ENCODE peak calls at places on chromosomes 3 and 15, in five cellular contexts. B, Z, H, Y and S are unnamed samples.

GRCh38 chr3:149388001-149388435 is 10.6 kb upstream of the TM4SF1 start:
- DNase-seq in Y (no peak), B (no peak), Z (no peak), H (peak), S (no peak)

GRCh38 chr3:132255041-132255745 is 62.0 kb upstream of the ACP3 start:
- DNase-seq in B (no peak), Z (no peak), Y (no peak), H (peak), S (no peak)

GRCh38 chr15:69653846-69654245 is 201.2 kb downstream of the RPLP1 start:
- DNase-seq in Y (no peak), B (no peak), H (no peak), Z (no peak), S (peak)

GRCh38 chr3:105367406-105368213 is 901 bp downstream of the ALCAM start:
- DNase-seq in Y (peak), Z (peak), H (peak), B (peak), S (peak)

GRCh38 chr3:113261996-113262665 is 50.8 kb downstream of the BOC start:
- DNase-seq in Y (no peak), H (no peak), B (no peak), Z (peak), S (peak)

GRCh38 chr3:143644370-143645089 is 203.7 kb downstream of the SLC9A9 start:
- DNase-seq in Y (no peak), H (peak), Z (peak), B (no peak), S (no peak)

GRCh38 chr3:171328419-171329082 is 131.7 kb downstream of the TNIK start:
- DNase-seq in H (no peak), B (no peak), Z (peak), Y (no peak), S (no peak)

GRCh38 chr3:196122021-196122687 is 40.3 kb upstream of the TFRC start:
- DNase-seq in Z (peak), Y (no peak), B (no peak), H (peak), S (no peak)

GRCh38 chr15:29008846-29009245 is 123.1 kb downstream of the APBA2 start:
- DNase-seq in H (peak), Y (no peak), B (no peak), Z (no peak), S (no peak)

GRCh38 chr3:171867976-171868375 is 24.8 kb downstream of the TMEM212 start:
- DNase-seq in H (no peak), Y (no peak), Z (no peak), B (no peak), S (no peak)

GRCh38 chr15:37035349-37035748 is 65.0 kb downstream of the MEIS2 start:
- DNase-seq in Z (peak), B (no peak), H (peak), Y (no peak), S (no peak)

GRCh38 chr3:46672349-46672695 is 21.2 kb downstream of the ALS2CL start:
- DNase-seq in Y (peak), Z (no peak), H (no peak), B (peak), S (no peak)

GRCh38 chr3:159884661-159885402 is 103.8 kb upstream of the IL12A start:
- DNase-seq in H (peak), Y (no peak), Z (peak), B (no peak), S (no peak)

DNA sequence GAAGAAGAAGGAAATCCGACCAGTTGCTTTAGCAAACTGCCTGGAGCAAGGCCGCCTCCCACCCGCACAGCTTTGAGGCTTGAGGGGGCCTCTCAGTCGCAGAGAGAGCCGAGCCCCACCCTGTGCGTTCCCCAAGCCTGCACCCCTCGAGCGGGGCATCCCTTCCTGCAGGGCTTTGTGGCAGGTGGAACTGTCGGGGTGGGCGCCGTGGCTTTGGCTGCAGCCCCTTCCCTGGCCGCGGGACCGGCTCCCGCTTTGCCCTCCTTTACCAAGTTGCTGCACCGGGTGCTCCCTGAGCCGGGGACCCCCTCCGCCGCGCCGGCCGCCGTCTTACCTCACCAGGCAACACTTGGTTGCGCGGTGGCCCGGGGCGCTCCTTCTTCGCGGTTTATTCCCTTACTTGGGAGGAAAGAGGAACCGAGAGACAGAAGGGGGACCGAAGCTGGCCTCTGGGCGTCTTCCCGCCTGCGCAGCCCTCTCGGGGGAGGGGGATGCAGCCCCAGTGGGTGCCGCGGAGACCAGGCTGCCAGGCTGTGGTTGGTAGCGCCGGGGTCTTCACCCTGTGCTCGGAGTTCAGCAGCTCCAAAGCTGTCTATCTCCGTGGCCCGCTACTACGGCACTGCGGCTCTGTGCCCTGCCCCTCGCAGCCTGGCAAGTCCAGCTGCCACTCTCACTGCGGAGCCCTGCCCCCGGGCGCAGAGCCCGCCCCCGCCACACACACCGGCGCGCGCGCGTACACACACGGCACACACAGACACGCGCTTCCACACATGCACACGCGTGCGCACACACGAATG is at the start of gene DGKG:
- DNase-seq in Z (no peak), Y (peak), H (no peak), B (peak), S (no peak)
- TF ChIP-seq POLR2A in Z (no peak), Y (peak), H (no peak), B (no peak), S (no peak)

DNA sequence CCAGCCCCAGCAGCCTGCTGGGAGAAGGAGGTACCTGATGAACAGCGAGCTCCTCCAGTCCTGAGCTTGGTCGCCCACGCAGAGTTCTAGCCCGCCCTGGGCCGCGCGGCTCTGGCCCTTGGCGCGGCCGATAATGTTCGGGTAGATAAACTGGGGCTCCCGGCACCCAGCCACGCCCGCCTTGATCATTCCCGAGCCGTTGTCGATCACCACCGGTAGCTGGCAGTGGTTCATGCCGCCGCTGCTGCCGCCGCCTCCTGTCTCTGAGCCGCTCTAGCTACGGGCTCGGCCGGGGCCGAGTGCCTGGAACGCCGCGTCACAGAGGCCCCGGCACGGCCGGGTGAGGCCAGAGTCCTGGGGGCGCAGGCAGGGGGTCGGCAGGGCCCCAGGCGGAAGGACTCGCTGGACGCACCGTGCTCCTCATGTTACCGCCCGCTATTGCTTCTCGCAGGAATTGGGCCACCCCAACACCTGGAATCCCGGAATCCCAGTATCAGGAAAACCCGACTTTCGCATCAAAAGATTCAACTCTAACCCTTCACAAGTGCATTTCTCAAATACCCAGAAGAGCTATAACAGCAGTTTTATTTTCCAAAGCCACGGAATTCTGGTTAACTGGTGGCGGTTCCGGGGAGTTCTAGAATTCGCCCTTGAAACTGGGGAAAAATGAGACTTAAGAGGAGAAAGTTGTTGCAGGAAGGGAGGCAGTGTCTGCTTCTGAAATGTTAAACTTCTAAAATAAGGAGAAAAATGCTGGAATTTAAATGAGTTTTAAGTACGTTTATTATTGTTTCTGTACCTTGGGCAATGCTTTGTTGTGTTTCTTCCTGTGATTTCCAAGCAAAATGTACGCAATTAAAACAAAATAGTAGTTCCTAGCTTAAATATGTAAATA is at the start of gene ACTRT3:
- DNase-seq in Z (peak), Y (peak), B (peak), H (peak), S (no peak)
- TF ChIP-seq CTCF in Z (peak), Y (no peak), B (no peak), H (no peak), S (no peak)

GRCh38 chr3:122636697-122637096 is 43.9 kb upstream of the PARP14 start:
- DNase-seq in B (no peak), Y (no peak), Z (no peak), H (no peak), S (no peak)
- TF ChIP-seq POLR2A in B (no peak), Y (no peak), Z (no peak), H (no peak), S (no peak)

DNA sequence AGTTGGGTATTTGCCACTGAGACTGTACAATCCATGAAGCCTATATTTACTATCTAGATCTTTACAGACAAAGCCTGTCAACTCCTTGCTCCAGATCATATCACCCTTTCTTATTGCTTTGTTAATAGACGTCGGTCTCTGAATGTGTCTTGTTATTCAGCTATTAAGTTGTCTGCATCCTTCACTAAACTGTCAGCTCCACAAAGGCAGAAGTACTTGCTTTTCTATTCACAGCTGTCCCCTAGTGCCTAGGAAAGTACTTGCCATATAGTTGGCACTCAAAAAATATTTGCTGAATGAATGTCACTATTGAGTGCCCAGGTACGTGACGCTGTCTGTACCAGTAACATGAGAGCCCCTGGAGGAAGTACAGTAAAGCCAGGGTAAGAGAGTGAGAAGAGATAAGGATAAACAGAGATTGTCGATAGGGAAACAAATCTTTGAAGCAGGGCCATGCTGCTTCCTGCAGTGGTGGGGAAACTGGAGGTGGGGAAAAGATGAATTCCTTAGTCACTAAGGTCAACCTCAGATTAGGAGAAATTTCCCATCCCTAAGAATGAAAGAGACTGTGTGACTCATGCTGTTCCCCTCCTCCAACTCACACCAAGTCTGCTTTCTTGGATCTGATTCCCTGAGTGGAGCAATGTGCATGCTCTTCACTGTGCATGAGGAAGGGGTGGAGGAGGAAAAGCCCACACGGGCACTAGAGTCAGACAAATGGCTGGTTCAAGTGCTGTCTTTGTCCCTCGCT is 36.3 kb downstream of the PRICKLE2 start:
- DNase-seq in H (peak), Z (no peak), Y (no peak), B (no peak), S (no peak)
- TF ChIP-seq CTCF in H (no peak), Z (no peak), Y (no peak), B (no peak), S (no peak)